ENCODE peak calls at places on chromosomes 6 and 20, in seven cellular contexts. L is H1, U is HCT116, S is GM12878, I is HepG2, C is SK-N-SH, Z is K562. W is an unnamed sample.

GRCh38 chr20:56069016-56069415 is 63.7 kb upstream of the CBLN4 start:
- DNase-seq in I (no peak), L (no peak), U (no peak), C (no peak), Z (no peak), S (no peak), W (peak)

GRCh38 chr6:105151644-105152043 is 28.2 kb downstream of the POPDC3 start:
- DNase-seq in U (no peak), I (no peak), Z (no peak), C (no peak), S (peak), L (no peak), W (no peak)

GRCh38 chr6:29964904-29965872 is 22.9 kb downstream of the HLA-A start:
- DNase-seq in L (no peak), C (peak), U (peak), Z (peak), I (peak), S (peak), W (no peak)

GRCh38 chr6:79031821-79032590 is 46.0 kb downstream of the PHIP start:
- DNase-seq in Z (no peak), U (no peak), S (no peak), C (no peak), I (no peak), L (no peak), W (no peak)

GRCh38 chr6:45915776-45916348 is 99.8 kb downstream of the CLIC5 start:
- DNase-seq in Z (no peak), I (no peak), C (no peak), U (no peak), S (no peak), L (no peak), W (no peak)

GRCh38 chr6:111602481-111603404 is 2.9 kb downstream of the TRAF3IP2 start:
- DNase-seq in L (no peak), Z (no peak), U (no peak), S (no peak), I (no peak), C (no peak), W (no peak)

GRCh38 chr6:42453649-42454427 is 2.1 kb upstream of the TRERF1 start:
- DNase-seq in L (peak), C (peak), S (no peak), Z (no peak), U (no peak), I (no peak), W (no peak)

GRCh38 chr6:90154666-90155065 is 142.0 kb downstream of the BACH2 start:
- DNase-seq in C (no peak), Z (no peak), U (no peak), L (no peak), S (no peak), I (no peak), W (no peak)

GRCh38 chr6:33061987-33062386 is 11.5 kb downstream of the HLA-DPA1 start:
- DNase-seq in Z (peak), S (peak), I (no peak), C (no peak), L (no peak), U (no peak), W (no peak)

GRCh38 chr6:1396952-1397868 is 7.8 kb downstream of the FOXF2 start:
- DNase-seq in C (peak), L (peak), I (peak), S (peak), Z (peak), U (peak), W (peak)

GRCh38 chr6:31139599-31139998 is 733 bp upstream of the PSORS1C2 start:
- DNase-seq in Z (no peak), S (no peak), U (no peak), C (no peak), L (no peak), I (no peak), W (peak)

GRCh38 chr6:7685276-7685675 is 40.6 kb upstream of the BMP6 start:
- DNase-seq in S (no peak), I (no peak), L (no peak), U (no peak), C (no peak), Z (no peak), W (no peak)

GRCh38 chr6:169208011-169208410 is 45.6 kb downstream of the THBS2 start:
- DNase-seq in U (no peak), Z (no peak), S (no peak), C (no peak), L (no peak), I (no peak), W (no peak)

GRCh38 chr6:89589297-89590074 is 49.1 kb downstream of the LYRM2 start:
- DNase-seq in I (no peak), U (no peak), L (no peak), Z (no peak), C (no peak), S (no peak), W (peak)

GRCh38 chr6:41608443-41609151 is 29.7 kb upstream of the MDFI start:
- DNase-seq in Z (no peak), S (no peak), I (no peak), L (no peak), U (no peak), C (no peak), W (no peak)

GRCh38 chr6:89393659-89394058 is 18.4 kb downstream of the RRAGD start:
- DNase-seq in I (no peak), Z (no peak), S (no peak), U (no peak), L (no peak), C (no peak), W (no peak)

GRCh38 chr20:47357296-47358051 is 975 bp upstream of the ZMYND8 start:
- DNase-seq in L (peak), Z (peak), U (peak), I (peak), S (no peak), C (peak), W (no peak)

GRCh38 chr6:41723178-41723935 is 12.1 kb downstream of the TFEB start:
- DNase-seq in Z (peak), C (no peak), I (peak), S (no peak), L (no peak), U (no peak), W (no peak)

GRCh38 chr6:26155066-26155925 is 68.1 kb downstream of the HFE start:
- DNase-seq in U (no peak), S (no peak), C (peak), L (no peak), I (peak), Z (no peak), W (peak)

GRCh38 chr6:138601128-138601527 is 101.8 kb upstream of the NHSL1 start:
- DNase-seq in C (no peak), U (no peak), L (no peak), S (no peak), Z (no peak), I (no peak), W (no peak)
- TF ChIP-seq JUND in C (no peak), U (no peak), L (no peak), S (no peak), Z (no peak), I (no peak), W (no peak)

GRCh38 chr6:75368151-75368779 is 83.7 kb upstream of the TMEM30A start:
- DNase-seq in L (peak), S (no peak), C (peak), Z (no peak), U (peak), I (peak), W (peak)
- TF ChIP-seq JUND in L (no peak), S (no peak), C (no peak), Z (no peak), U (no peak), I (no peak), W (no peak)

GRCh38 chr6:36353411-36353915 is 16.8 kb upstream of the BNIP5 start:
- DNase-seq in S (no peak), U (no peak), C (no peak), I (no peak), L (no peak), Z (no peak), W (no peak)

GRCh38 chr6:36352477-36353157 is 15.9 kb upstream of the BNIP5 start:
- DNase-seq in I (no peak), U (no peak), S (no peak), Z (no peak), L (no peak), C (no peak), W (no peak)

GRCh38 chr6:36358235-36358915 is 21.7 kb upstream of the BNIP5 start:
- DNase-seq in Z (no peak), S (peak), I (peak), C (no peak), U (no peak), L (no peak), W (no peak)

GRCh38 chr6:36357872-36358234 is 21.2 kb upstream of the BNIP5 start:
- DNase-seq in S (peak), L (no peak), I (no peak), U (no peak), Z (no peak), C (no peak), W (no peak)

GRCh38 chr6:36355819-36356218 is 19.1 kb upstream of the BNIP5 start:
- DNase-seq in U (no peak), L (no peak), C (no peak), S (no peak), I (no peak), Z (no peak), W (no peak)
- TF ChIP-seq JUND in U (no peak), L (no peak), C (no peak), S (no peak), I (no peak), Z (no peak), W (no peak)

DNA sequence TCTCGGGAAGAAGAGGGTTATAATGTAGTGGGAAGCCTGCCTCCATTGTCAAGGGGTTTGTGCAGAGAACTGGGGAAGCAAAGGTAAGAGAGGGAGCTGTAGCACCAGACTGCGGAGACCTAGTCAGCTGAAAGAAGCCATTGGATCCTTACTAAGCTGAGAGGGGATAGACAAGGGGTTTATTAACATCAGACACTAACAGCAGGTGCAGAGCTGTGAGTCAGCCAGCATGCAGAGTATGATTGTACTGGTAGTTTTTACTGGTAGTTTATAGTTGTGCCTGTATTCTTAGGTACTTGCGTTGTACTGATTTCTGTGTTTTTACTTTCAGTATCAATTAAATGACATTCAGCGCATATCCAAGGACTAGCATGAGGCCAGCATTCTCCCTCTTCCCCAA is 17.8 kb upstream of the COL19A1 start:
- DNase-seq in S (no peak), L (no peak), I (no peak), C (no peak), Z (no peak), U (no peak), W (no peak)
- TF ChIP-seq JUND in S (no peak), L (no peak), I (no peak), C (no peak), Z (no peak), U (no peak), W (no peak)

DNA sequence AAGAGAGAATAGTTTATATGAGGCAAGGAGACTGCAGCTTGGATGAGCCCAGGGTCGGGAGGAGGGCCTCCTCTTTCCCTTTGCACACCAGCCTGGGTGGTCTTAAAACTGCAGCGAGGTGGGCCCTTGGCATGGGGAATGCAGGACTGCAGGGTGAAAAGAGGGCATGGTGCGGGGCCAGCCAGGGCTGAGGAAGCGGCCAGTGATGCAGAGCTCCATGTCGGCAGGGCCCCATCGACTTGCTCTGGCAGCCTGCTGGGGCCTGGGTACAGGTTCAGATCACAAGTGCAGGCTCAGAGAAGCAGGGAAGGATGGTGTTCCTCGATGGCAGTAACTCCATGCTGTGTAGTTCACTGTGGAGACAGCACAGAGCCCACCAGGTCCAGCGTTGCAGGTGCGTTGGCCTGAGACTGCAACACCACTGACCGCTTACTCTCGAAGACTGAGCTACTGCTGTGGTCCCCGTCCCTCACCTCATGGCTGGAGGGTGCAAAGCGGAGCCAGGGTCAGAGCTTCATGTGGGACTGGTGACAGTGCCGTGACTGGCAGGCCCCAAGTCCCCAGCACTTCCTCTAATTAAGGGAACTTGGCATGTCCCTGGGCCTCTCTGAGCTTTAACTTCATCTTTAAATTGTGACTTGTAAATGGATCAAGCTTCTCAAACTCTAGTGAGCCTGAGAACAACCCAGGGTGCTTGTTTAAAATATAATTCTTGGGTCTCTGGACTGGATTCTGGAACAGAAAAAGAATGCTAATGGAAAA is 223.2 kb downstream of the SYNDIG1 start:
- DNase-seq in Z (no peak), I (no peak), U (no peak), C (peak), S (no peak), L (peak), W (no peak)
- TF ChIP-seq JUND in Z (no peak), I (no peak), U (no peak), C (no peak), S (no peak), L (no peak), W (no peak)

GRCh38 chr6:115241373-115241772 is 819.3 kb downstream of the FRK start:
- DNase-seq in C (no peak), U (no peak), S (no peak), I (no peak), Z (no peak), L (no peak), W (no peak)
- TF ChIP-seq JUND in C (no peak), U (no peak), S (no peak), I (no peak), Z (no peak), L (no peak), W (no peak)

GRCh38 chr6:131524695-131525336 is 48.2 kb upstream of the ARG1 start:
- DNase-seq in Z (no peak), S (no peak), L (no peak), C (no peak), I (no peak), U (no peak), W (no peak)
- TF ChIP-seq JUND in Z (no peak), S (no peak), L (no peak), C (no peak), I (no peak), U (no peak), W (no peak)

GRCh38 chr6:163356324-163356723 is 58.2 kb upstream of the QKI start:
- DNase-seq in L (no peak), S (no peak), Z (peak), U (no peak), I (no peak), C (peak), W (no peak)
- TF ChIP-seq JUND in L (no peak), S (no peak), Z (no peak), U (no peak), I (no peak), C (no peak), W (no peak)

DNA sequence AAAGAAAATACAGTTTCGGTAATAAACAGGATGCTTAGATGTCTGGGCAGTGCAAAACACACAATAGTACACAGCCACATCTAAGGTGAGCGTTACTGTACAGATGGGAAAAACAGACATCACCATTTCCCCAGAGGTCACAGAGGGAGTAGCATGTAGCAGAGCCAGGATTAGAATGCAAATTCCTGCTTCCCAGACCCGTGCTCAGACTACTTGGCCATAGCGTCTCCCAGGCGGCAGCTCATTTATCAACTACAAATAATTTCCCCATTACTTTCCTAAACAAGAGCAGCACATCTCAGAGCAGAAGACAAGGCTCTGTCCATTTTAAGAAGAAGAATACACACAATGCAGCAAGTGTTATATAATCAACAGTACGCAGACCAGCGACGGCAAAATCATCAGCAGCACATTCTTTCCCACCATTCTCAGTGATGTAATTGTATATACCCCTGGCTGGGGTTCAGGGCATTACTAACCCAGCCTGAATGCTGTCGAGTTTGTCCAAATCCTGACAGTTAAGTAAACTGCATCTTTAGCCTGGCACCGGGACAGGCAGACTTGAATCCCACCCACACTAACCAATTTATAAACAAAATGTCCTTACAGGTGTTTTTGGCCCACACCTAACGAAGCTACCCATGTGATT is 61.9 kb downstream of the CNKSR3 start:
- DNase-seq in L (no peak), I (no peak), S (no peak), C (peak), U (no peak), Z (peak), W (peak)
- TF ChIP-seq JUND in L (no peak), I (no peak), S (no peak), C (no peak), U (no peak), Z (no peak), W (no peak)

W was measured in T47D.